ENCODE peak calls at places on chromosomes 7 and 10, in six cellular contexts. H is GM12878, B is HepG2, T is K562, D is H1, M is SK-N-SH. E is an unnamed sample.
A peak's percentile ranks its signal among the peaks of the same experiment; 100 is the strongest.

GRCh38 chr7:8637322-8637721 is 203.9 kb downstream of the NXPH1 start:
- DNase-seq in M (no peak), B (no peak), D (no peak), H (no peak), T (no peak), E (no peak)

GRCh38 chr10:72097448-72098300 is 9.3 kb upstream of the SPOCK2 start:
- DNase-seq in T (peak; percentile 81), H (no peak), D (no peak), M (no peak), B (peak; percentile 98), E (no peak)

GRCh38 chr7:3710531-3710930 is 409.5 kb downstream of the SDK1 start:
- DNase-seq in T (no peak), D (no peak), M (no peak), B (no peak), H (no peak), E (no peak)

GRCh38 chr10:1414893-1415292 is 322.4 kb downstream of the ADARB2 start:
- DNase-seq in M (no peak), B (no peak), H (no peak), D (no peak), T (no peak), E (no peak)

GRCh38 chr7:73354787-73355186 is 26.8 kb downstream of the FKBP6 start:
- DNase-seq in M (no peak), H (no peak), T (no peak), B (no peak), D (no peak), E (no peak)

GRCh38 chr10:16828114-16828568 is 10.9 kb upstream of the RSU1 start:
- DNase-seq in B (peak; percentile 69), D (peak; percentile 69), M (peak; percentile 27), T (peak; percentile 85), H (peak; percentile 48), E (peak; percentile 32)

GRCh38 chr10:124724279-124725027 is 19.7 kb downstream of the FAM53B start:
- DNase-seq in T (no peak), M (no peak), B (peak; percentile 72), D (no peak), H (no peak), E (no peak)

GRCh38 chr7:2009541-2010001 is 223.2 kb downstream of the MAD1L1 start:
- DNase-seq in T (no peak), M (peak; percentile 86), D (no peak), H (no peak), B (no peak), E (no peak)

GRCh38 chr10:11095374-11095785 is 77.7 kb downstream of the CELF2 start:
- DNase-seq in T (no peak), B (no peak), H (no peak), D (no peak), M (no peak), E (no peak)

GRCh38 chr7:101564778-101565211 is 64.3 kb downstream of the MYL10 start:
- DNase-seq in B (peak; percentile 15), M (peak; percentile 72), T (no peak), H (no peak), D (peak; percentile 89), E (no peak)

GRCh38 chr7:55111007-55111406 is 92.2 kb downstream of the EGFR start:
- DNase-seq in M (no peak), H (no peak), B (no peak), T (no peak), D (no peak), E (no peak)

GRCh38 chr7:1922071-1922869 is 252.2 kb downstream of the ELFN1 start:
- DNase-seq in B (no peak), T (no peak), D (no peak), H (no peak), M (peak; percentile 93), E (peak; percentile 57)

GRCh38 chr7:8937204-8937603 is 503.8 kb downstream of the NXPH1 start:
- DNase-seq in M (no peak), H (no peak), T (no peak), D (no peak), B (no peak), E (no peak)

GRCh38 chr7:7911339-7911738 is 57.3 kb upstream of the GLCCI1 start:
- DNase-seq in D (no peak), B (peak; percentile 94), M (no peak), H (no peak), T (no peak), E (no peak)

GRCh38 chr10:6647811-6648526 is 67.9 kb upstream of the PRKCQ start:
- DNase-seq in D (peak; percentile 86), T (peak; percentile 72), H (no peak), B (peak; percentile 36), M (peak; percentile 75), E (peak; percentile 4)

GRCh38 chr10:74029943-74030342 is 32.0 kb downstream of the VCL start:
- DNase-seq in H (no peak), T (no peak), M (no peak), B (no peak), D (no peak), E (no peak)

GRCh38 chr7:108863221-108863848 is 293.7 kb downstream of the DNAJB9 start:
- DNase-seq in M (no peak), D (no peak), B (no peak), T (no peak), H (no peak), E (no peak)

GRCh38 chr7:114922652-114923402 is 933 bp downstream of the MDFIC start:
- DNase-seq in D (peak; percentile 49), M (peak; percentile 53), T (no peak), H (no peak), B (no peak), E (no peak)

GRCh38 chr10:19168584-19168983 is 120.0 kb downstream of the MALRD1 start:
- DNase-seq in T (no peak), D (peak; percentile 47), M (peak; percentile 14), H (no peak), B (peak; percentile 1), E (no peak)

GRCh38 chr10:19169684-19170083 is 121.1 kb downstream of the MALRD1 start:
- DNase-seq in H (no peak), M (no peak), T (no peak), B (peak; percentile 3), D (no peak), E (no peak)

GRCh38 chr10:19158870-19159269 is 110.3 kb downstream of the MALRD1 start:
- DNase-seq in D (no peak), M (no peak), H (no peak), B (no peak), T (no peak), E (no peak)

DNA sequence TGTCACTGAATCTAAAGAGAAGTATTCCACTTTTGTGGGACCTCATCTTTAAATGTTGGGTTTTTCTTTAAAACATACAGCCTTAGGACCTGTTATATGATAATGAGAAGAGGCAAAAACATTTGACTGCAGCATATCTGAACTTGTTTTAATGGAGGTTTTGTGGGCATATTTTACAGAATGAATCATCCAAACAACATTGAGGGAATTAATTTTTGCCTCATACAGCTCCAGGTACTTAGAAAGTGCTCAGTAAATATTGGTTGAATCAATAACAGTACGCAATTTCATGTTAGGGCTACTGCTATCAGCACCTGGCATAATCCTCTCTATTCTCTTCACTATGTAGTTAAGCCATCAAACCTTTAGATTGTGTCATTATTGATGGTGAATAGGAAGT is 115.9 kb downstream of the MALRD1 start:
- DNase-seq in D (no peak), M (no peak), T (no peak), H (no peak), B (no peak), E (no peak)
- TF ChIP-seq GABPA in D (no peak), M (no peak), T (no peak), H (no peak), B (no peak), E (no peak)

GRCh38 chr7:26656735-26657134 is 207.7 kb downstream of the SKAP2 start:
- DNase-seq in M (no peak), H (no peak), T (no peak), D (no peak), B (no peak), E (no peak)

GRCh38 chr7:26659121-26659520 is 205.3 kb downstream of the SKAP2 start:
- DNase-seq in H (no peak), M (no peak), T (no peak), B (no peak), D (no peak), E (no peak)

GRCh38 chr7:26658080-26658697 is 206.2 kb downstream of the SKAP2 start:
- DNase-seq in T (no peak), B (no peak), M (no peak), H (no peak), D (no peak), E (no peak)

GRCh38 chr7:26657139-26657753 is 207.1 kb downstream of the SKAP2 start:
- DNase-seq in D (no peak), H (no peak), M (no peak), T (no peak), B (no peak), E (no peak)

DNA sequence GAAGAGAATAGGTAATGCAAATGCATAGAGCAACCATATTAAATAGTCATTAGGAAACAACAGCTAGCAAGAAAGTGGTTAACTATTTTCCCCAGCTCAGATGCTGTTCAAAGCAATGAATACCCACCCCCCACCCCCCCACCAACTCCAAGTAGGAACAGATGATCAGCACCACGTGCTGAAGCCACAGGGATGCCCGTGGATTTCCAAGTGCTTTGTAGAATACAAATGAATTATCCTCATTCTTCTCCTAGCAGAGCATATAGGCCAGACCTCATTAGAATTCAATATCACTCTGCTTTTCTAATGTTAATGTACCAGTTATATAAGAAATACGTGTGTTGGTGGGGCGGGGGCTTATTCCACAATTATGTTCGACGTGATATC is 205.7 kb downstream of the SKAP2 start:
- DNase-seq in T (no peak), D (no peak), M (no peak), B (no peak), H (no peak), E (no peak)
- TF ChIP-seq GABPA in T (no peak), D (no peak), M (no peak), B (no peak), H (no peak), E (no peak)

DNA sequence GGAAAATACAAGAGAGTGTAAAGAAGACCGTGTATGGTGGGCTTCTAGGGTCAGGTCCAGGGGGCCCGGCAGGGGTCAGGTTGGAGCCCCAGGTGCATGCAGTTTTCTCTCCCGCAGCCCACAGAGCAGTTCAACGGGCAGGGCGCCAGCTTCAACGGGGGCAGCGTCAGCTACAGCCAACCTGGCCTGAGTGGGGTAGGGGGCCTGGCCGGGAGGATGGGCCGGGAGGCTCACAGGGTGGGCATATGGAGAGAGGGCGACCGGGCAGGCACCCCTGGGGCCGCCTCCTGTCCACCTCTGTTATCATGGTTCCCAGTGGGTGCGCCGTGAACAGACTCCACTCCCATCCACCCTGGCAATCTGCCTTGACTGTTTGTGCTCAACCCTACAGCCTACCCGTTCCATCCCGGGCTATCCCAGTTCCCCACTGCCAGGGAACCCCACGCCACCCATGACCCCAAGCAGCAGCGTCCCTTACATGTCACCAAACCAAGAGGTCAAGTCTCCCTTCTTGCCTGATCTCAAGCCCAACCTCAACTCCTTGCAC is 11.5 kb downstream of the ZMIZ2 start:
- DNase-seq in D (no peak), M (no peak), H (no peak), T (no peak), B (no peak), E (no peak)
- TF ChIP-seq GABPA in D (no peak), M (no peak), H (no peak), T (no peak), B (no peak), E (no peak)

DNA sequence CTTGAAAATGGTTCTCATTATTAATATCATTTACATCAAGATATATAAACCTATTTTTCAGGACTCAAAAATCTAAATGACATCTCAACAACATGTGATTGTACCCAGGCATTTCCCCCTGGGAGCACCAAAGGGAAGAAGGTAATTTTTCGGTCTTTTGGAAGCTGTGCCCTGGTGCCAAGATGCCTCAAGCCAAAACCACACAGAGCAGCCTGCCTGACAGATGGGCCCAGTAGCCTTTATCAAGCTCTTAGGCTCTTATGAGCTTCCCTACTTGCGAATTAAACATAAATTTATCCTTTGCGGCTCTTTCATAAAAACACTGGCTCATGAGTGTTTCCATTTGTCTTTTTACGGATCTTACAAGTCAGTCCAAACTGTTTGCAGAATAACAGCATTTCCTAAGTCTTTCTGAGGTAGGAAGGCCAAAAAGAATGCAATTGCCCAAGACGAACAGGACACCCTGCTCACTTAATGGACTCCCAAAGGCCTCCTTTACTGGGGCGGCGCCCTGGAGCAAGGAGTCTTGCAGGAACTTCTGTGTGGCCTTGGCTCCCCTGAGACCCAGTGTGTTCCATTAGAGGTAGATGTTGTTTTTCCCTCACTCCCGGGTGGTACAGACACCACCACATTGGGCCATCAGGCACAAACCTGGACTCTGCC is 4.1 kb upstream of the RASSF4 start:
- DNase-seq in D (peak; percentile 34), M (no peak), H (no peak), T (no peak), B (no peak), E (no peak)
- TF ChIP-seq GABPA in D (no peak), M (no peak), H (no peak), T (no peak), B (no peak), E (no peak)